ENCODE peak calls at places on chromosomes 12 and 14, in seven cellular contexts. X is mammary epithelial cell, R is AG04450, C is type B pancreatic cell, N is AG10803, G is GM13977, I is brain microvascular endothelial cell. M is an unnamed sample.

GRCh38 chr12:25052191-25053020 is 103.5 kb upstream of the BCAT1 start:
- DNase-seq in X (no peak), R (no peak), C (no peak), N (no peak), G (peak; percentile 44), I (no peak), M (no peak)

GRCh38 chr12:55972045-55972843 is 1.6 kb upstream of the RAB5B start:
- DNase-seq in X (peak; percentile 70), R (no peak), C (no peak), N (peak; percentile 68), G (no peak), I (peak; percentile 46), M (peak; percentile 79)

GRCh38 chr12:68825569-68826217 is 17.7 kb downstream of the MDM2 start:
- DNase-seq in X (no peak), R (no peak), C (no peak), N (no peak), G (no peak), I (peak; percentile 29), M (no peak)

GRCh38 chr12:9347328-9348127 is 139.3 kb upstream of the PZP start:
- DNase-seq in X (peak; percentile 97), R (no peak), C (no peak), N (peak; percentile 52), G (no peak), I (peak; percentile 4), M (peak; percentile 42)

GRCh38 chr12:29073631-29074239 is 75.3 kb upstream of the FAR2 start:
- DNase-seq in X (peak; percentile 39), R (peak; percentile 15), C (no peak), N (peak; percentile 48), G (peak; percentile 27), I (peak; percentile 55), M (peak; percentile 78)

GRCh38 chr14:35400707-35401421 is 3.7 kb downstream of the NFKBIA start:
- DNase-seq in X (peak; percentile 68), R (no peak), C (no peak), N (no peak), G (no peak), I (no peak), M (no peak)

GRCh38 chr14:70186826-70187483 is 1.8 kb downstream of the SLC8A3 start:
- DNase-seq in X (no peak), R (no peak), C (peak; percentile 73), N (peak; percentile 2), G (peak; percentile 67), I (no peak), M (peak; percentile 32)

GRCh38 chr12:89951050-89951693 is 242.5 kb upstream of the ATP2B1 start:
- DNase-seq in X (peak; percentile 79), R (no peak), C (no peak), N (peak; percentile 32), G (peak; percentile 23), I (peak; percentile 70), M (peak; percentile 87)

GRCh38 chr12:124424516-124424905 is 129.6 kb downstream of the RFLNA start:
- DNase-seq in X (no peak), R (no peak), C (no peak), N (no peak), G (no peak), I (no peak), M (no peak)

GRCh38 chr14:88270781-88271180 is 52.3 kb downstream of the KCNK10 start:
- DNase-seq in X (no peak), R (no peak), C (no peak), N (no peak), G (no peak), I (no peak), M (no peak)

GRCh38 chr12:104966677-104967076 is 8.6 kb upstream of the SLC41A2 start:
- DNase-seq in X (no peak), R (no peak), C (no peak), N (no peak), G (peak; percentile 35), I (no peak), M (no peak)

GRCh38 chr12:14185441-14186192 is 179.9 kb upstream of the ATF7IP start:
- DNase-seq in X (peak; percentile 37), R (peak; percentile 2), C (no peak), N (peak; percentile 38), G (peak; percentile 45), I (peak; percentile 41), M (peak; percentile 6)

GRCh38 chr12:47534695-47535094 is 171.1 kb downstream of the RPAP3 start:
- DNase-seq in X (peak; percentile 20), R (no peak), C (no peak), N (peak; percentile 17), G (no peak), I (peak; percentile 17), M (peak; percentile 24)

GRCh38 chr12:106039242-106039641 is 99.5 kb downstream of the NUAK1 start:
- DNase-seq in X (no peak), R (no peak), C (no peak), N (no peak), G (no peak), I (no peak), M (no peak)

GRCh38 chr14:79161576-79161975 is 991.4 kb downstream of the NRXN3 start:
- DNase-seq in X (peak; percentile 17), R (peak; percentile 3), C (no peak), N (peak; percentile 1), G (no peak), I (peak; percentile 65), M (no peak)

GRCh38 chr12:31346211-31346610 is 20.3 kb upstream of the SINHCAF start:
- DNase-seq in X (no peak), R (no peak), C (no peak), N (no peak), G (no peak), I (no peak), M (no peak)

GRCh38 chr14:99274346-99275221 is 2.6 kb upstream of the BCL11B start:
- DNase-seq in X (peak; percentile 89), R (no peak), C (peak; percentile 89), N (peak; percentile 89), G (peak; percentile 67), I (peak; percentile 12), M (peak; percentile 68)

GRCh38 chr12:57103856-57104255 is 7.3 kb downstream of the STAT6 start:
- DNase-seq in X (no peak), R (no peak), C (no peak), N (no peak), G (no peak), I (no peak), M (no peak)

GRCh38 chr12:76259071-76259470 is 89.1 kb downstream of the BBS10 start:
- DNase-seq in X (no peak), R (no peak), C (no peak), N (peak; percentile 45), G (no peak), I (no peak), M (peak; percentile 66)

DNA sequence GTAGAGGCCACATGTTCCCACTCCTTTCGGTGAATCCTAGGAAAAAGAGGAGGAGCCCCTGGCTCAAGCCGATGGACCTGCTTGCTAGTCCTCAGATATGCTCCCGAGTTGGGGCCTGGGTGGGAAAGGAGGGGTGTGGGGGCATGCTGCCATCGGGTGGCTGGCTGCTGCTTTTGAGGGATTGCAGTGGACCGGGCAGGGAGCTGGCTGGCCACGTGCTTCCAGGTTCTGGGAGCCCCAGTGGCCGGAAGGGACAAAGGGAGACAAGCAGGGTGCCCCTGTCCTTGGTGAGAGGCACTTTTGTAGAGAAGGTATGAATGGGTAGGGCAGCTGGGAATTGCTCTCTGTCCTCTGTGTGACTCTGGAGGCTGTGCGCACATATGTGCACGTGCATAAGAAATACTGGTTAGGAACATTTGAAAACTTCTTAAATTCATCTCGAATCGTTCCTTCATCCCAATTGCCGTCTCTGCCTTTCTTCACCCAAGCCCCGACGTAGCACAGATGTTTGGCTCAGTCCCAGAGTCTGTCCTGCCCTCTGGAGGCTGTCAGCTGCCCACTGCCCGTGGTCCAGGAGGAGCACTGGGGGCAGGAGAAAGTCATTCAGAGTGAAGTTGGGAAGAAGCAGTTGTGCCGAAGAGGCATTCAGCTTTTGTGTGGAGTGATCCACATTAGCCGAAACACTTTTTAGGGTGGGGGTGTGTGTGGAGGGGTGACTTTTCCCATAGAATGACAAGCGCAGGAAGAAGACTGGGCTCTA is 124.7 kb downstream of the TSPAN9 start:
- DNase-seq in X (no peak), R (no peak), C (no peak), N (no peak), G (no peak), I (no peak), M (no peak)
- TF ChIP-seq CTCF in X (no peak), R (no peak), C (no peak), N (no peak), G (no peak), I (no peak), M (no peak)

GRCh38 chr12:81639196-81639595 is 120.0 kb downstream of the PPFIA2 start:
- DNase-seq in X (peak; percentile 3), R (no peak), C (no peak), N (no peak), G (no peak), I (peak; percentile 50), M (no peak)

DNA sequence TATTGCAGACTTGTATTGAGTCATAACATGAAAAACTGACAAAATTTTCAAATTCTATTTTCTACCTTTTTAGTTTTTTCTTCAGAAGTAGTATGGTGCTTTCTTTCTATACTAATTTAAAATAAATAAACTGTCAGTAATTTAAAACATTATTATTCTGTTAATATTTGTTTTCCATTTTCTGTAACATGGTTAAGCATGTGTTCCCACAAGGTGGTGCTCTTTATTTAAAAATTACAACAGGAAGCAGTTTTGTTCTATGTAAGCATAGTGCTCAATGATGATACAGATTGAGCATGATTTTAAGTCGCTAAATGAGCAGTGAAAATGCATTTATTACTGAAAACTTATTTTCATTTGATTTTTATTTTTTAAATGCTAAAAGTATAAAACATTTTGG is 114.6 kb downstream of the PPFIA2 start:
- DNase-seq in X (peak; percentile 23), R (no peak), C (no peak), N (peak; percentile 48), G (peak; percentile 39), I (no peak), M (no peak)
- TF ChIP-seq CTCF in X (peak; percentile 56), R (peak; percentile 49), C (peak; percentile 84), N (peak; percentile 56), G (peak; percentile 45), I (peak; percentile 30), M (peak; percentile 24)

GRCh38 chr12:110846615-110847566 is at the start of gene CCDC63:
- DNase-seq in X (no peak), R (no peak), C (peak; percentile 78), N (peak; percentile 26), G (peak; percentile 60), I (peak; percentile 16), M (peak; percentile 75)
- TF ChIP-seq CTCF in X (peak; percentile 57), R (peak; percentile 43), C (peak; percentile 63), N (peak; percentile 49), G (peak; percentile 55), I (peak; percentile 72), M (peak; percentile 31)

DNA sequence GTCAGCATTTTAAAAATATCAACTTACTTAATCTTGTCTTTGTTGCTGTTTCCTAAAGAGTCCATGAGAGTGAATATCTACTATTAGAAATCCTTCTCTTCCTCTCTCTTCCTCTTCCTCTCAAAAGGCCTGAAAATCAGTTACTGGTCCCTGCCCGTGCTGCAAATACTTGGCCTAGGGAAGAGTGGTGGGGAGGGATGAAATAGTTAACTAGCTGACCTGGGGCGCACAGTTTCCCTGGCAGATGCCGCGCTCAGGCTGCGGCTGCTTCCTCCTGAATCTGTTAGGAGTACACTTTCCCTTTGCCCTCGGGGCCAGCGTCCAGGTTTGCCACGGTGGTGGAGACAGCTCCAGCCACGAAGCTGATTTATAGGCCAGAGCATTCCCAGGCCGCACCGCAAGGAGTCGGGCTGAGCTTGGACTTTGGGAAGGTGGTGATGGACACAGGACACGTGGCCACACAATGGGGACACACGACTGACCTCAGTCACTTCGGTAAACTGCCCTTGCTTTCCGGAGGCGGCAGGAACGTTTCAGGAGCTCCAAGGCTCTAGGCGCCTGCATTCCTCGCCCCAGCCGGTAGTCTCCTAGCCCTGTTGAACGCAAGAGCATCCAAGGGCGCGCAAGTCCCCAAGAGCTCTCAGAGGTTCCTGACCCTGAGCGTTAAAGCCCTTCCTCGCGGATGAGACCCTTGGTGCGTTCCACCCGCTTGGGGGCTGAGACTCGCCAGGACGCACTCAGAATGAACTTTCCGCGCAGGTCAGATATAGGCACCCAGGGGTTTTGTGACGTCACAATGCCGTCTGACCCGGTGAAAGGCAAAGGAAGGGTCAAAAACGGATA is 7.1 kb upstream of the ASCL1 start:
- DNase-seq in X (no peak), R (no peak), C (no peak), N (no peak), G (no peak), I (no peak), M (no peak)
- TF ChIP-seq CTCF in X (peak; percentile 28), R (no peak), C (peak; percentile 69), N (no peak), G (peak; percentile 28), I (no peak), M (no peak)

M was measured in foreskin fibroblast.